ENCODE peak calls at places on chromosomes 2 and 18, in seven cellular contexts. One of them, this sample, is unnamed.

GRCh38 chr2:209501579-209501978 is 77.7 kb downstream of the MAP2 start:
- DNase-seq in activated CD4-positive, CD25-positive, alpha-beta regulatory T cell: no peak
- DNase-seq in HFFc6: no peak
- DNase-seq in NCI-H2029: no peak
- DNase-seq in CD8-positive, alpha-beta T cell: no peak
- DNase-seq in foreskin fibroblast: no peak
- DNase-seq in right cardiac atrium: no peak
- DNase-seq in this sample: no peak

GRCh38 chr2:194346189-194346588 is 1310.8 kb upstream of the SLC39A10 start:
- DNase-seq in activated CD4-positive, CD25-positive, alpha-beta regulatory T cell: no peak
- DNase-seq in HFFc6: no peak
- DNase-seq in NCI-H2029: no peak
- DNase-seq in CD8-positive, alpha-beta T cell: no peak
- DNase-seq in foreskin fibroblast: no peak
- DNase-seq in right cardiac atrium: no peak
- DNase-seq in this sample: no peak

GRCh38 chr18:65359479-65359878 is 391.3 kb upstream of the CDH7 start:
- DNase-seq in activated CD4-positive, CD25-positive, alpha-beta regulatory T cell: no peak
- DNase-seq in HFFc6: no peak
- DNase-seq in NCI-H2029: no peak
- DNase-seq in CD8-positive, alpha-beta T cell: no peak
- DNase-seq in foreskin fibroblast: no peak
- DNase-seq in right cardiac atrium: no peak
- DNase-seq in this sample: no peak

GRCh38 chr18:30406728-30407127 is 635.8 kb downstream of the DSC3 start:
- DNase-seq in activated CD4-positive, CD25-positive, alpha-beta regulatory T cell: no peak
- DNase-seq in HFFc6: no peak
- DNase-seq in NCI-H2029: no peak
- DNase-seq in CD8-positive, alpha-beta T cell: no peak
- DNase-seq in foreskin fibroblast: no peak
- DNase-seq in right cardiac atrium: no peak
- DNase-seq in this sample: no peak

GRCh38 chr2:119240311-119241204 is 16.9 kb downstream of the STEAP3 start:
- DNase-seq in activated CD4-positive, CD25-positive, alpha-beta regulatory T cell: no peak
- DNase-seq in HFFc6: peak; percentile 70
- DNase-seq in NCI-H2029: peak; percentile 95
- DNase-seq in CD8-positive, alpha-beta T cell: no peak
- DNase-seq in foreskin fibroblast: peak; percentile 64
- DNase-seq in right cardiac atrium: peak; percentile 90
- DNase-seq in this sample: peak; percentile 70

GRCh38 chr18:22683196-22683676 is 249.9 kb upstream of the RBBP8 start:
- DNase-seq in activated CD4-positive, CD25-positive, alpha-beta regulatory T cell: no peak
- DNase-seq in HFFc6: peak; percentile 43
- DNase-seq in NCI-H2029: peak; percentile 86
- DNase-seq in CD8-positive, alpha-beta T cell: no peak
- DNase-seq in foreskin fibroblast: no peak
- DNase-seq in right cardiac atrium: peak; percentile 79
- DNase-seq in this sample: peak; percentile 95

GRCh38 chr2:206543073-206543472 is 99.2 kb upstream of the FAM237A start:
- DNase-seq in activated CD4-positive, CD25-positive, alpha-beta regulatory T cell: no peak
- DNase-seq in HFFc6: no peak
- DNase-seq in NCI-H2029: no peak
- DNase-seq in CD8-positive, alpha-beta T cell: no peak
- DNase-seq in foreskin fibroblast: no peak
- DNase-seq in right cardiac atrium: no peak
- DNase-seq in this sample: no peak

GRCh38 chr2:37250869-37251740 is 19.6 kb downstream of the NDUFAF7 start:
- DNase-seq in activated CD4-positive, CD25-positive, alpha-beta regulatory T cell: no peak
- DNase-seq in HFFc6: no peak
- DNase-seq in NCI-H2029: no peak
- DNase-seq in CD8-positive, alpha-beta T cell: no peak
- DNase-seq in foreskin fibroblast: no peak
- DNase-seq in right cardiac atrium: no peak
- DNase-seq in this sample: no peak

GRCh38 chr2:234491897-234492296 is 5.0 kb downstream of the ARL4C start:
- DNase-seq in activated CD4-positive, CD25-positive, alpha-beta regulatory T cell: no peak
- DNase-seq in HFFc6: no peak
- DNase-seq in NCI-H2029: no peak
- DNase-seq in CD8-positive, alpha-beta T cell: no peak
- DNase-seq in foreskin fibroblast: no peak
- DNase-seq in right cardiac atrium: no peak
- DNase-seq in this sample: no peak

GRCh38 chr18:50311573-50312106 is 24.1 kb upstream of the CXXC1 start:
- DNase-seq in activated CD4-positive, CD25-positive, alpha-beta regulatory T cell: no peak
- DNase-seq in HFFc6: no peak
- DNase-seq in NCI-H2029: no peak
- DNase-seq in CD8-positive, alpha-beta T cell: no peak
- DNase-seq in foreskin fibroblast: no peak
- DNase-seq in right cardiac atrium: no peak
- DNase-seq in this sample: no peak

This sample was measured in brain microvascular endothelial cell.